ENCODE peak calls at places on chromosome 18, in four cellular contexts. C is HFF-Myc, T is T-cell, E is myocyte. W is an unnamed sample.

GRCh38 chr18:63016270-63016669 is 300.9 kb downstream of the PHLPP1 start:
- DNase-seq in C (peak), T (no peak), E (peak), W (peak)

GRCh38 chr18:75754433-75754832 is 326.9 kb upstream of the SMIM21 start:
- DNase-seq in C (no peak), T (no peak), E (no peak), W (no peak)

GRCh38 chr18:564708-565561 is 15.2 kb upstream of the CETN1 start:
- DNase-seq in C (no peak), T (no peak), E (no peak), W (no peak)

GRCh38 chr18:58044370-58045264 is 591 bp downstream of the NEDD4L start:
- DNase-seq in C (no peak), T (peak), E (peak), W (peak)

GRCh38 chr18:44871771-44872170 is 191.1 kb downstream of the SETBP1 start:
- DNase-seq in C (no peak), T (no peak), E (no peak), W (no peak)

GRCh38 chr18:41887100-41887499 is 67.9 kb upstream of the PIK3C3 start:
- DNase-seq in C (no peak), T (no peak), E (peak), W (no peak)

GRCh38 chr18:77906103-77906502 is 656.5 kb downstream of the GALR1 start:
- DNase-seq in C (no peak), T (no peak), E (no peak), W (no peak)

GRCh38 chr18:382423-382984 is 114.7 kb upstream of the THOC1 start:
- DNase-seq in C (no peak), T (no peak), E (no peak), W (no peak)

GRCh38 chr18:67386028-67386427 is 130.5 kb downstream of the DSEL start:
- DNase-seq in C (no peak), T (no peak), E (no peak), W (no peak)

GRCh38 chr18:9814431-9814830 is 71.3 kb upstream of the TXNDC2 start:
- DNase-seq in C (no peak), T (no peak), E (peak), W (no peak)